ENCODE peak calls at places on chromosomes 7 and 10, in eight cellular contexts. V is esophagus squamous epithelium, G is Calu3, A is choroid plexus epithelial cell, O is GM06990, R is NB4, I is WERI-Rb-1, N is fibroblast of pulmonary artery. B is an unnamed sample.

GRCh38 chr10:50624154-50624865 is 554 bp upstream of the SGMS1 start:
- DNase-seq in A (peak; percentile 98), N (peak; percentile 96), G (peak; percentile 97), V (peak; percentile 59), I (peak; percentile 90), O (peak; percentile 97), R (peak; percentile 97), B (peak; percentile 96)

GRCh38 chr10:31018977-31019376 is 12.7 kb downstream of the ZNF438 start:
- DNase-seq in V (no peak), O (no peak), I (no peak), G (peak; percentile 30), R (no peak), N (no peak), A (no peak), B (no peak)

GRCh38 chr7:83429493-83429892 is 219.4 kb downstream of the SEMA3E start:
- DNase-seq in I (no peak), R (no peak), G (no peak), A (no peak), V (no peak), N (no peak), O (no peak), B (no peak)

GRCh38 chr10:113540845-113541553 is 11.9 kb upstream of the HABP2 start:
- DNase-seq in N (no peak), R (no peak), A (no peak), O (no peak), I (no peak), G (peak; percentile 9), V (no peak), B (no peak)

GRCh38 chr7:159042639-159043101 is 102.0 kb downstream of the VIPR2 start:
- DNase-seq in V (no peak), G (no peak), A (no peak), I (no peak), R (no peak), N (no peak), O (no peak), B (no peak)

GRCh38 chr10:29878492-29878891 is 180.9 kb downstream of the JCAD start:
- DNase-seq in N (no peak), O (no peak), A (no peak), V (no peak), I (no peak), G (no peak), R (peak; percentile 28), B (no peak)

GRCh38 chr10:94451883-94452519 is 49.7 kb downstream of the TBC1D12 start:
- DNase-seq in A (no peak), I (no peak), N (no peak), V (no peak), G (no peak), R (no peak), O (no peak), B (no peak)

GRCh38 chr7:70670288-70670687 is 461.7 kb upstream of the GALNT17 start:
- DNase-seq in N (no peak), R (no peak), G (no peak), A (no peak), I (no peak), V (no peak), O (no peak), B (no peak)

GRCh38 chr7:78296036-78296435 is 497.5 kb downstream of the PHTF2 start:
- DNase-seq in R (no peak), I (no peak), A (no peak), O (no peak), V (no peak), N (no peak), G (no peak), B (no peak)

GRCh38 chr10:68231916-68232315 is at the start of gene ATOH7:
- DNase-seq in V (no peak), N (no peak), I (peak; percentile 92), G (no peak), A (no peak), R (no peak), O (no peak), B (no peak)

GRCh38 chr10:47370878-47371277 is 13.2 kb downstream of the ZNF488 start:
- DNase-seq in R (no peak), O (no peak), A (no peak), N (no peak), G (no peak), I (no peak), V (no peak), B (no peak)

GRCh38 chr7:110309941-110310340 is 781.0 kb upstream of the LRRN3 start:
- DNase-seq in R (no peak), A (peak; percentile 66), N (peak; percentile 3), O (no peak), V (no peak), I (no peak), G (no peak), B (no peak)

GRCh38 chr7:131042269-131043160 is 285.2 kb upstream of the MKLN1 start:
- DNase-seq in N (peak; percentile 17), R (no peak), O (no peak), I (no peak), A (no peak), V (no peak), G (no peak), B (no peak)

GRCh38 chr10:132788180-132788830 is 2.4 kb upstream of the NKX6-2 start:
- DNase-seq in A (peak; percentile 10), I (peak; percentile 53), N (peak; percentile 11), O (peak; percentile 33), G (no peak), V (no peak), R (no peak), B (peak; percentile 78)

GRCh38 chr7:143240323-143241168 is 18.7 kb downstream of the TAS2R40 start:
- DNase-seq in A (peak; percentile 95), N (peak; percentile 89), O (no peak), I (peak; percentile 55), V (no peak), G (peak; percentile 69), R (peak; percentile 94), B (peak; percentile 56)

GRCh38 chr7:140864732-140865131 is 60.0 kb downstream of the BRAF start:
- DNase-seq in V (no peak), N (no peak), I (no peak), A (no peak), R (no peak), G (no peak), O (no peak), B (no peak)
- TF ChIP-seq CTCF in V (no peak), N (no peak), I (no peak), A (no peak), R (no peak), G (no peak), O (no peak), B (no peak)

DNA sequence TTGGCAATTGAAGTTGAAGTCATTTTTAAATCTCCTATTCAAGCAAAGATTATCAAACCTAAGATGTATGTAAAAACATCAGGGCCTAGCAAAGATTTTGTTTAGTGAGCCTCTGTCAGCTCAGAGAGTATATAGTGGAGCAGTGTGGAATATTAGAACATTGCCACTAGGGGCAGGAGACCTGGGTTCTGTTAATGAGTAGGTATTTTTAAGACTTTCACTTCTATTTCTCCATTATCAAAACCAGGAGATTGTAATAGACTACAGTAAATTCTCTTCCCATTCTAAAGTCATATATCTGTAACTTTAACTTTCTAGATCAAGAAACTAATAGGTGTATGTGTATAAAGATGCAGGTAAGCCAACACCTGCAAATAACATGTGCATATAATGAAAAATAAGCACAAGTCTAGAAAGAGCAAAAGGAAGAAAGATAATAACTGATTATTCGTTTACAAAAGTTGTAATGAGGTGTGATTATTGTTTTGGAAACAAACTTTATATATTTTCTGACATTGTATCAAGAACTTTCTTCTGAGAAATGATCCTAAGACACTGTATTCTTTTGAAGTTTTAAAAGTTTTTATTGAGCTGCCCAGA is 64.4 kb downstream of the KCND2 start:
- DNase-seq in G (peak; percentile 18), O (no peak), N (peak; percentile 4), V (no peak), I (no peak), R (peak; percentile 42), A (peak; percentile 15), B (peak; percentile 12)
- TF ChIP-seq CTCF in G (peak; percentile 37), O (peak; percentile 62), N (peak; percentile 40), V (no peak), I (peak; percentile 47), R (peak; percentile 64), A (peak; percentile 46), B (peak; percentile 14)

DNA sequence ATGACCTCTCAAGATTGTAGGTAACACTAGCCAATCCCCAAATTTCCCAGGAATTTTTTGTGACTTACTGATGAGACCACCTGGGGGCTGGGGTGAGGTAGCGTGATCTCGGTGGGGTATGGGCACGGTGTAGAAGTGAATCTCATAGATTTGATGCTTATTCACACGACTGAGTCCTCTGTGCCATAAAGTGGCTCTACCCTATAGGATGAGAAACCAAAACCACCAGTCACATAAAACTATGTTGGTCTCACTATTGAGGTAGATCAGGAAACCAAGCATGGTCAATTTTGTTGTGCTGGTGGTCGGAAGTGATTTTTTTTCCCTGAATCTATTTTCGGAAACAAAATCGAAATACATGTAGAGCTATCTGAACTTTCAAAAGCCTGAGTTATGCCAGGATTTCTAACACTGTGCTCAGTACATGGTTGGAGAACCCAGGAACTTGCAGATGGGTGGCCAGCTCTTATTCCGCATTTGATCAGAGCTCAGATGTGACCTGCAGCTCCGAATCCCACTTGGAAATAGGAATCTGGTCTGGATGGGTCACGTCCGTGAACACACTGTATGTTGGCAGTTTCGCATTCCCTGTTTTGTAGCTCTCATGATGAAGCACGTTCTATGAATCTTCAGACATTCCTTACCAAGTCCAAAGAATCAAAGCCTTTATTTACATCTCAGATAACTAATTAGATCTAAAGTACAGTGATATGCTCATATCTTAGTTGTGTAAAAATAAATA is 261.5 kb downstream of the KLF6 start:
- DNase-seq in O (no peak), R (no peak), N (no peak), I (no peak), G (no peak), A (no peak), V (no peak), B (no peak)
- TF ChIP-seq CTCF in O (no peak), R (no peak), N (no peak), I (no peak), G (no peak), A (no peak), V (no peak), B (no peak)

DNA sequence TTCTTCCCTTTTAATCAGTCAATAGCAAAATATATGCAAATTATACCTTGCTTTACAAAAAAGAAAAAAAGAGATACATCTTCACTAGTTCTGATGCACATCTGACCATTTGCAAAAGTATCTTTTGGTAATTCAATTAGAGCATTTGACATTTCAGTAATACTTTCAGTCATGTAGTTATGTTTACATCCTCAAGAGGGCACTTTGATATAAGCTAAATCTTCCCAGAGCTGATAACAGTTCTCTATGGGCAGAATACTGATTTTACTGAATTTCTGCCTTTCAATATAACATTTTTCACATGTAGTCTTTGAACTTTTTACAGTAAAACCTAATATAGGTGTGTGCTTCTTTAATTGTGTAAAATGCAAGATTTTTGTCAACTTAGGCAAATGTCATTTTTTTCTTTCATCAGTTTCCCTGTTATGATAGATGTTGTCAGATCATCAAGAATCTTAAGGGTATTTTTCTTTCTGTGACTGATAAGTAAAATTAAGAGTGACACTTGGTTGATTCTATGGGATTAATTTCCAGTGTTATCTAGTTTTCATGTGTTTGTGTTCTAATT is 703.5 kb upstream of the SEMA3D start:
- DNase-seq in N (peak; percentile 49), R (peak; percentile 49), G (no peak), A (peak; percentile 54), I (no peak), V (no peak), O (no peak), B (peak; percentile 24)
- TF ChIP-seq CTCF in N (peak; percentile 59), R (peak; percentile 24), G (no peak), A (peak; percentile 55), I (peak; percentile 10), V (peak; percentile 18), O (peak; percentile 43), B (no peak)

DNA sequence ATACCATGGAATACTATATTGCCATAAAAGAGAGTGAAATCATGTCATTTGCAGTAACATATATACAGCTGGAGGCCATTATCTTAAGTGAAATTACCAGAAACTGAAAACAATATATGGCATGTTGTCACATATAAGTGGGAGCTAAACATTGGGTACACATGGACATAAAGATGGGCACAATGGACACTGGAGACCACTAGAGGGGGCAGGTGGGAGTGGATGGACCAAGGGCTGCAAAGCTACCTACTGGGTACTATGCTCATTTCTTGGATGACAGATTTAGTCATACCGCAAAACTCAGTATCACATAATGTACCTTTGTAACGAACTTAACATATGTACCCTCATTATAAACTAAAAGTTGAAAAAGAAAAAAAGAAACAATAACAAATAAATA is 1167.6 kb downstream of the NXPH1 start:
- DNase-seq in R (peak; percentile 36), N (no peak), O (no peak), A (no peak), I (peak; percentile 63), G (peak; percentile 36), V (no peak), B (no peak)
- TF ChIP-seq CTCF in R (peak; percentile 50), N (no peak), O (no peak), A (no peak), I (peak; percentile 58), G (peak; percentile 22), V (no peak), B (no peak)